ENCODE peak calls at places on chromosomes 5 and 9, in seven cellular contexts. X is CD4-positive, alpha-beta memory T cell; H is NCI-H1092 treated with DMSO at 0.1 percent for 48 hours; T is iPS-NIHi11; J is adrenal gland; E is DMS 273 treated with DMSO at 0.1 percent for 48 hours; M is activated T-cell treated with anti-CD3 and anti-CD28 coated beads for 1 hour. P is an unnamed sample.

GRCh38 chr5:72374844-72375243 is 54.7 kb downstream of the PTCD2 start:
- DNase-seq in J (no peak), H (no peak), M (no peak), E (no peak), X (no peak), T (no peak), P (no peak)

GRCh38 chr5:5156461-5157082 is 16.4 kb downstream of the ADAMTS16 start:
- DNase-seq in H (no peak), X (no peak), M (no peak), T (no peak), E (no peak), J (no peak), P (no peak)

GRCh38 chr5:73448072-73448432 is 525 bp downstream of the FOXD1 start:
- DNase-seq in E (no peak), J (peak; percentile 18), H (no peak), X (no peak), M (no peak), T (no peak), P (no peak)

GRCh38 chr9:132214027-132214622 is 52.3 kb downstream of the NTNG2 start:
- DNase-seq in H (peak; percentile 85), J (peak; percentile 87), M (no peak), X (no peak), E (peak; percentile 77), T (peak; percentile 85), P (peak; percentile 87)

GRCh38 chr5:53337827-53338226 is 142.6 kb upstream of the FST start:
- DNase-seq in J (no peak), E (no peak), H (no peak), M (no peak), X (no peak), T (no peak), P (no peak)

GRCh38 chr5:68230285-68230684 is 14.7 kb downstream of the PIK3R1 start:
- DNase-seq in J (no peak), X (no peak), E (no peak), M (no peak), H (no peak), T (no peak), P (no peak)

GRCh38 chr9:135443811-135444470 is 35.6 kb upstream of the PPP1R26 start:
- DNase-seq in J (no peak), H (no peak), T (no peak), X (no peak), M (no peak), E (no peak), P (no peak)

GRCh38 chr5:173187054-173187743 is 42.9 kb downstream of the BNIP1 start:
- DNase-seq in T (peak; percentile 59), X (peak; percentile 8), M (no peak), J (no peak), H (no peak), E (no peak), P (no peak)

GRCh38 chr9:131260751-131261452 is 15.4 kb downstream of the FAM78A start:
- DNase-seq in E (no peak), M (no peak), J (no peak), X (no peak), T (peak; percentile 4), H (no peak), P (no peak)

GRCh38 chr9:504921-505821 is 290.5 kb downstream of the DOCK8 start:
- DNase-seq in T (peak; percentile 76), E (no peak), M (no peak), H (no peak), J (peak; percentile 42), X (no peak), P (no peak)

GRCh38 chr5:54526604-54527359 is 9.2 kb downstream of the SNX18 start:
- DNase-seq in M (no peak), T (no peak), H (no peak), J (no peak), E (no peak), X (no peak), P (no peak)

GRCh38 chr5:142716963-142717362 is 31.1 kb upstream of the FGF1 start:
- DNase-seq in J (peak; percentile 36), T (peak; percentile 67), X (peak; percentile 14), M (no peak), H (peak; percentile 42), E (peak; percentile 25), P (peak; percentile 47)

GRCh38 chr9:120668399-120668798 is 45.9 kb downstream of the MEGF9 start:
- DNase-seq in E (no peak), H (no peak), J (peak; percentile 36), M (no peak), X (no peak), T (no peak), P (peak; percentile 31)

GRCh38 chr9:123548749-123549545 is 192.9 kb downstream of the CRB2 start:
- DNase-seq in H (no peak), J (no peak), M (no peak), E (no peak), X (no peak), T (no peak), P (no peak)

GRCh38 chr5:158770506-158770905 is 329.2 kb downstream of the EBF1 start:
- DNase-seq in X (no peak), J (no peak), T (peak; percentile 49), H (no peak), E (no peak), M (no peak), P (no peak)

GRCh38 chr5:87020099-87020934 is 247.4 kb upstream of the RASA1 start:
- DNase-seq in J (peak; percentile 27), M (no peak), T (peak; percentile 24), E (no peak), X (peak; percentile 30), H (no peak), P (no peak)

P was measured in NCI-H1694 treated with DMSO at 0.1 percent for 48 hours.